ENCODE peak calls at places on chromosomes 3 and 15, in eight cellular contexts. B is prostate gland, Q is lower leg skin, O is uterus, X is transverse colon, E is erythroblast, T is adrenal gland, Y is heart left ventricle. I is an unnamed sample.
A peak's percentile ranks its signal among the peaks of the same experiment; 100 is the strongest.

GRCh38 chr3:45441570-45442313 is 53.4 kb downstream of the LARS2 start:
- DNase-seq in B (no peak), Q (no peak), O (no peak), X (no peak), E (no peak), T (no peak), Y (no peak), I (no peak)

GRCh38 chr3:71120012-71120411 is 463.5 kb downstream of the FOXP1 start:
- DNase-seq in B (no peak), Q (no peak), O (no peak), X (no peak), E (no peak), T (no peak), Y (no peak), I (no peak)

GRCh38 chr3:187740446-187741399 is 4.5 kb downstream of the BCL6 start:
- DNase-seq in B (peak; percentile 61), Q (peak; percentile 96), O (peak; percentile 82), X (peak; percentile 76), E (peak; percentile 85), T (peak; percentile 77), Y (peak; percentile 87), I (no peak)

GRCh38 chr3:171026584-171027293 is at the start of gene SLC2A2:
- DNase-seq in B (no peak), Q (no peak), O (no peak), X (no peak), E (no peak), T (no peak), Y (no peak), I (no peak)

GRCh38 chr3:119580148-119580760 is 962 bp downstream of the ADPRH start:
- DNase-seq in B (peak; percentile 16), Q (no peak), O (peak; percentile 34), X (peak; percentile 53), E (no peak), T (peak; percentile 34), Y (no peak), I (no peak)

GRCh38 chr3:176867681-176868663 is 329.3 kb downstream of the TBL1XR1 start:
- DNase-seq in B (peak; percentile 52), Q (peak; percentile 80), O (no peak), X (peak; percentile 40), E (no peak), T (no peak), Y (no peak), I (no peak)

GRCh38 chr15:92902723-92903587 is 2.8 kb downstream of the CHD2 start:
- DNase-seq in B (peak; percentile 2), Q (no peak), O (no peak), X (no peak), E (peak; percentile 66), T (no peak), Y (no peak), I (no peak)

GRCh38 chr3:13867727-13868126 is 12.1 kb downstream of the WNT7A start:
- DNase-seq in B (no peak), Q (no peak), O (no peak), X (no peak), E (no peak), T (no peak), Y (no peak), I (no peak)

GRCh38 chr3:111803123-111803593 is 55.9 kb upstream of the PHLDB2 start:
- DNase-seq in B (peak; percentile 61), Q (peak; percentile 95), O (peak; percentile 77), X (peak; percentile 54), E (no peak), T (peak; percentile 49), Y (no peak), I (peak; percentile 22)

GRCh38 chr3:54120657-54121403 is 1.5 kb upstream of the CACNA2D3 start:
- DNase-seq in B (no peak), Q (no peak), O (no peak), X (no peak), E (no peak), T (peak; percentile 34), Y (no peak), I (no peak)

GRCh38 chr3:141150431-141150830 is 81.2 kb upstream of the PXYLP1 start:
- DNase-seq in B (no peak), Q (peak; percentile 67), O (no peak), X (no peak), E (no peak), T (no peak), Y (no peak), I (no peak)

GRCh38 chr3:181316481-181316880 is 326.9 kb upstream of the DNAJC19 start:
- DNase-seq in B (no peak), Q (no peak), O (no peak), X (no peak), E (peak; percentile 10), T (no peak), Y (no peak), I (no peak)

DNA sequence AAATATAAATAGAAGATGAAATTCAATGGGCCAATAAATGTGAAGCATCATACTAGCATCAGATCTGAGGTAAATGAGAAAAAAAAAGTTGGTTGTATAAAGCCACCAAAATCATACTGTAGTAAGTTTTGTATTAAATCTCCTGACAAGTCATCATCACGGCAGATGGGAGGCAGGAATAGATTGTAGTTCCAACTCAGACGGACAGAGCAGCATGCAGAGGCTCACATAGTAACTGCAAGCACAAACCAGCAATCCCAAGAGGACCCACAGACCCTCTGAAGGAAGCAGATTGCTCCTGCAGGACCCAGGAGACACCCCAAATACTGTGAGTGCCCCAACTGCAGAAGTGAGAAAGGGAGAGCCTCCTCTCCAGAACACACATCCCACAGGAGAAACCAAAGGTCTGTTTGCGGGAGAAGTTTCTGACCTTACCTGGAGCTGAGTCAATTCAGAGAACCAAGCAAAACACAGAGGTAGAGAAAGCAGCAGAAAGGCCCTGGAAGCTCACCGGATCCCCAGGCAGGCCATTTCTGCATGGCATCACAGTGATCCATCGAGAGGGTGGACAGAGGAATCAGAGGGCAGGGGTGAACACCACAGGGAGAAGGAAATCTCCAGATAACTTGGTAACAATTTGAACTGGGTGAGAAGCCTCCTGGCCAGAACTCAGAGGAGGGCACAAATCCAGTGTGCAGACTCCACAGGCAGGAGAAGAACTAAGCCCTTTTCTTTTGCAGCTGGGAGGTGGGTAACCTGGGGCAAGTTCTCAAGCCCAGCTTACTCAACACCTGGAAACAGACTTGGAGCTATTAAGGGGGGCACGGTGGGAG is 141.6 kb upstream of the ARHGEF26 start:
- DNase-seq in B (no peak), Q (no peak), O (no peak), X (no peak), E (no peak), T (no peak), Y (no peak), I (no peak)
- TF ChIP-seq POLR2A in B (no peak), Q (no peak), O (no peak), X (no peak), E (no peak), T (no peak), Y (no peak), I (no peak)

GRCh38 chr3:52203701-52204100 is 5.7 kb downstream of the ALAS1 start:
- DNase-seq in B (no peak), Q (no peak), O (no peak), X (no peak), E (no peak), T (no peak), Y (no peak), I (no peak)

GRCh38 chr3:52202384-52203077 is 4.6 kb downstream of the ALAS1 start:
- DNase-seq in B (no peak), Q (no peak), O (no peak), X (no peak), E (no peak), T (peak; percentile 69), Y (no peak), I (no peak)

GRCh38 chr3:52205727-52206372 is 7.9 kb downstream of the ALAS1 start:
- DNase-seq in B (no peak), Q (no peak), O (no peak), X (no peak), E (no peak), T (peak; percentile 70), Y (no peak), I (no peak)

GRCh38 chr3:52200981-52201679 is 3.2 kb downstream of the ALAS1 start:
- DNase-seq in B (no peak), Q (no peak), O (no peak), X (no peak), E (no peak), T (no peak), Y (no peak), I (no peak)

GRCh38 chr3:52204337-52205073 is 6.5 kb downstream of the ALAS1 start:
- DNase-seq in B (peak; percentile 97), Q (no peak), O (no peak), X (peak; percentile 37), E (peak; percentile 45), T (no peak), Y (no peak), I (no peak)
- TF ChIP-seq POLR2A in B (no peak), Q (no peak), O (no peak), X (no peak), E (no peak), T (no peak), Y (no peak), I (no peak)

DNA sequence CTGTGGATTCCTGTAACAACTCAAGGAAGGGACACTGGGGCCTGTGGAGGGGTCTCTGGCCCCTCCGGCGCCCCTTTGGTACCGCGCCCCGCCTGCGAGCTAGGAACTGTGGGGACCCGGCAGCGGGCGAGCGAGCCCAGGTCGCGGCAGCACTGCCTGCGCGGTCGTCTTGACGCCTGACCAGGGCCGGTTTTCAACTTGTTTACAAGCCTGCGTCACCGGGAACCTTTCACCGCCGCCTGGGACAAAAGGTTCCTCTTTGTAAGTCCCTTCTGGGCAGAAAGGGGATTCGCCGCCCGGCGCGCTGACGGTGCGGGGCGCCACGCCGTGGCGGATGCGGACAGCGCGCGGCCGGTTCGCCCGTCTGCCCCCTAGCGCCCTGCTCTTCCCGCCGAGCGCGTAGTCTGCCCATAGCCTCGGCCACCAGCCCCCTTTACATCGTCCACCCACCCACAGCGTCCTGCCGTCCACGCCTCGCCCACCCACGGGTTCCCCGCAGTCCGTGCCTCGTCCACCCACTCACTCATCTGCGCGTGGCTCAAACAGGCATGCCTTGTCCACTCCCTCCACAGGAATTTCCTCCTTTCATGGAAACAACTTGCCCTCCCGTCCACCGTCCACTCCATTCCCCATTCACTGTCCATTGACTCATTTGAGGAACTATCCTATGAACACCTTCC is 5.5 kb upstream of the CFAP100 start:
- DNase-seq in B (peak; percentile 92), Q (peak; percentile 98), O (peak; percentile 94), X (peak; percentile 92), E (peak; percentile 82), T (peak; percentile 94), Y (peak; percentile 93), I (peak; percentile 32)
- TF ChIP-seq POLR2A in B (peak; percentile 56), Q (no peak), O (peak; percentile 70), X (peak; percentile 60), E (no peak), T (peak; percentile 40), Y (no peak), I (no peak)

GRCh38 chr3:16304065-16305010 is 39.3 kb downstream of the OXNAD1 start:
- DNase-seq in B (no peak), Q (no peak), O (no peak), X (no peak), E (peak; percentile 80), T (no peak), Y (no peak), I (no peak)

GRCh38 chr3:16308727-16309126 is 43.7 kb downstream of the OXNAD1 start:
- DNase-seq in B (no peak), Q (no peak), O (no peak), X (no peak), E (no peak), T (no peak), Y (no peak), I (no peak)

GRCh38 chr3:16309558-16309957 is 44.5 kb downstream of the OXNAD1 start:
- DNase-seq in B (no peak), Q (no peak), O (no peak), X (no peak), E (peak; percentile 6), T (no peak), Y (no peak), I (peak; percentile 25)

GRCh38 chr3:16305121-16305541 is 40.1 kb downstream of the OXNAD1 start:
- DNase-seq in B (no peak), Q (no peak), O (no peak), X (no peak), E (peak; percentile 49), T (no peak), Y (no peak), I (no peak)

GRCh38 chr3:16307832-16308531 is 43.0 kb downstream of the OXNAD1 start:
- DNase-seq in B (no peak), Q (no peak), O (no peak), X (no peak), E (no peak), T (no peak), Y (no peak), I (no peak)
- TF ChIP-seq POLR2A in B (no peak), Q (no peak), O (no peak), X (no peak), E (no peak), T (no peak), Y (no peak), I (no peak)